ENCODE peak calls at places on chromosomes 7 and 10, in four cellular contexts. S is Jurkat, Clone E6-1; I is epithelial cell of proximal tubule; W is fibroblast of lung. H is an unnamed sample.
A peak's percentile ranks its signal among the peaks of the same experiment; 100 is the strongest.

GRCh38 chr10:18659784-18660561 is 742 bp downstream of the ARL5B start:
- DNase-seq in S (no peak), I (no peak), W (peak; percentile 35), H (peak; percentile 47)

GRCh38 chr10:131654471-131655087 is 246.2 kb upstream of the PPP2R2D start:
- DNase-seq in S (no peak), I (no peak), W (no peak), H (no peak)

GRCh38 chr7:131068604-131069021 is 259.1 kb upstream of the MKLN1 start:
- DNase-seq in S (no peak), I (no peak), W (peak; percentile 45), H (peak; percentile 39)

GRCh38 chr10:61197022-61197421 is 253.0 kb upstream of the RHOBTB1 start:
- DNase-seq in S (no peak), I (no peak), W (peak; percentile 21), H (no peak)

GRCh38 chr10:90222372-90222771 is 521.0 kb downstream of the KIF20B start:
- DNase-seq in S (no peak), I (no peak), W (peak; percentile 97), H (peak; percentile 41)

GRCh38 chr10:103847909-103848468 is 7.4 kb downstream of the SH3PXD2A start:
- DNase-seq in S (peak; percentile 39), I (no peak), W (no peak), H (no peak)

GRCh38 chr10:120428754-120429153 is 28.3 kb upstream of the PLPP4 start:
- DNase-seq in S (no peak), I (no peak), W (no peak), H (no peak)

GRCh38 chr10:78605800-78606350 is 462.9 kb upstream of the ZMIZ1 start:
- DNase-seq in S (peak; percentile 24), I (no peak), W (no peak), H (peak; percentile 9)

GRCh38 chr10:99630439-99630838 is 10.2 kb upstream of the SLC25A28 start:
- DNase-seq in S (no peak), I (peak; percentile 18), W (peak; percentile 64), H (peak; percentile 75)

GRCh38 chr7:45872116-45873034 is 507 bp downstream of the CCDC201 start:
- DNase-seq in S (peak; percentile 1), I (no peak), W (no peak), H (no peak)

GRCh38 chr7:54333952-54334351 is 208.2 kb upstream of the VSTM2A start:
- DNase-seq in S (no peak), I (no peak), W (no peak), H (no peak)

GRCh38 chr10:61733358-61733940 is 70.7 kb downstream of the CABCOCO1 start:
- DNase-seq in S (peak; percentile 73), I (no peak), W (peak; percentile 76), H (peak; percentile 77)

GRCh38 chr10:14123066-14123465 is 207.7 kb downstream of the FRMD4A start:
- DNase-seq in S (no peak), I (no peak), W (peak; percentile 17), H (no peak)

GRCh38 chr10:78336402-78336791 is 302.7 kb downstream of the RPS24 start:
- DNase-seq in S (no peak), I (no peak), W (peak; percentile 87), H (peak; percentile 67)

GRCh38 chr10:117004627-117005453 is at the start of gene SHTN1:
- DNase-seq in S (peak; percentile 45), I (no peak), W (peak; percentile 28), H (peak; percentile 46)

GRCh38 chr10:29949411-29950011 is 109.9 kb downstream of the JCAD start:
- DNase-seq in S (no peak), I (no peak), W (peak; percentile 100), H (peak; percentile 94)

GRCh38 chr7:3897430-3898385 is 596.7 kb downstream of the SDK1 start:
- DNase-seq in S (peak; percentile 42), I (no peak), W (peak; percentile 78), H (peak; percentile 77)

DNA sequence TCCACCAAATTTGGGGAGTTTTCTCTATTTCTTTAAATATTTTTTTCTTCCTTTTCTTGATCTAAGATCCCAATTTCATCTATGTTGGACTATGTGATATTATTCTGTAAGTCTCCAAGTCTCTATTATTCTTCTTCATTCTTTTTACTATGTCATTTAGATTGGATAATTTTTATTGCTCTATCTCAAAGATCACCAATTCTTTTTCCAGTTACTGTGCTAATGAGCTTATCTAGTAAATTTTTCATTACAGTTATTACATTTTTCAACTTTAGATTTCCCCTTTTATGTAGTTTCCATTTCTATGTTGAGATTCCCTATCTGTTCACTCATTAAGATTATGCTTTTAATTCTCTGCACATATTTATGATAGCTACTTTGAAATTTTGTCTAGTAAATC is 131.6 kb upstream of the NAMPT start:
- DNase-seq in S (no peak), I (no peak), W (no peak), H (no peak)
- H3K4me3 ChIP-seq in S (no peak overlapping the region), I (no peak overlapping the region), W (no peak overlapping the region), H (no peak overlapping the region)

DNA sequence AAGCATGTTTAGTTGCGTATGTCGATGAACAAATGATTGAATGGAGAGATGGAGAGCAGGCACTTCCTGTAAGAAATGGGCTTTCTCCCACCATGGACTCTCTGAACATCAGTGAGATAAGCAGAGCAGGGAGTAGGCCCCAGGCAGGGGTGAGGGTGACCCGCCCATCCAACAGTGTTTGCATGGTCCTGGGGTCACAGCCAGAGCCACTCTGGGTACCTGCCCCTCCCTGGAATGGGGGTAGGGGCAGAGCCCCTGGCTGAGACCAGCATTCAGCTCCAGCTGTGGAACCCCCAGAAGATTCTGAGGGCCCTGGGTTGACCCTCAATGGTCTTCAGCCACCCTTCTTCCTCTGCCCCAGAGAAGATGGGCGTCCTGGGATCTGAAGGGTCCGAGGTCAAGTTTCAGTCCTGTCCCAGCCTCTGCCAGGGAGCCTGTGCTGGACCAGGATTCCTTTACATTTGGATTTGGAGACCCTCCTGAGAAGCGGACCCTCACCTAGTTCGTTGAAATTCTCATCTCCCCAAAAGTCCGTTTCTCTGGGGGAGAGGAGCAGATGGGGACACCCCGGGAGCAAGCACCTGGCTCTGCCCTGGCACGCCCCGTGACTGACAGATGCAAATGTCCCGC is 2.4 kb upstream of the FGF8 start:
- DNase-seq in S (no peak), I (no peak), W (no peak), H (no peak)
- H3K4me3 ChIP-seq in S (no peak overlapping the region), I (no peak overlapping the region), W (no peak overlapping the region), H (no peak overlapping the region)

DNA sequence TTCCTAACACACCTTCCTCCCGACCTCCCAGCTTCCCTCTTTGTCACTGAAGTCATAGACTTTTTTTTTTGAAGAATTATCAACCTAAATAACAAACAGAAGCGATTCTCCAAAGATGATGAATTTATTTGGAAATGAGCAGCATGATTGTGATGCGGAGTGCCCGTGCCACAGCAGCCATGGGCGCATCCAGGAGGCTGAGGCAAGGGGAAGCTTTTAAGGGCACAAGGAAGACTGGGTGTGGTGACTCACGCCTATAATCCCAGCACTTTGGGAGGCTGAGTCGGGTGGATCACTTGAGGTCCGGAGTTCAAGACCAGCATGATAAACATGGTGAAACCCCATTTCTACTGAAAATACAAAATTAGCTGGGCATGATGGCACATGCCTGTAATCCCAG is 16.2 kb upstream of the GIMAP8 start:
- DNase-seq in S (no peak), I (no peak), W (no peak), H (no peak)
- H3K4me3 ChIP-seq in S (no peak overlapping the region), I (no peak overlapping the region), W (no peak overlapping the region), H (no peak overlapping the region)

GRCh38 chr7:26291251-26291650 is 411 bp upstream of the SNX10 start:
- DNase-seq in S (no peak), I (no peak), W (no peak), H (no peak)

GRCh38 chr7:26291699-26292538 is at the start of gene SNX10:
- DNase-seq in S (peak; percentile 71), I (no peak), W (no peak), H (no peak)

GRCh38 chr7:26293569-26294308 is 2.1 kb downstream of the SNX10 start:
- DNase-seq in S (peak; percentile 28), I (no peak), W (no peak), H (no peak)

GRCh38 chr7:26295015-26295414 is 3.4 kb downstream of the SNX10 start:
- DNase-seq in S (no peak), I (no peak), W (no peak), H (no peak)

GRCh38 chr7:26292768-26293560 is 1.3 kb downstream of the SNX10 start:
- DNase-seq in S (no peak), I (no peak), W (no peak), H (no peak)
- H3K4me3 ChIP-seq in S (peak overlapping the region; percentile 80), I (peak overlapping the region; percentile 89), W (no peak overlapping the region), H (no peak overlapping the region)

GRCh38 chr10:124649209-124649608 is 95.0 kb downstream of the FAM53B start:
- DNase-seq in S (no peak), I (no peak), W (no peak), H (peak; percentile 79)
- H3K4me3 ChIP-seq in S (no peak overlapping the region), I (no peak overlapping the region), W (no peak overlapping the region), H (no peak overlapping the region)

GRCh38 chr7:94491410-94491809 is 18.2 kb upstream of the CASD1 start:
- DNase-seq in S (no peak), I (no peak), W (no peak), H (no peak)

GRCh38 chr7:94497874-94498670 is 11.5 kb upstream of the CASD1 start:
- DNase-seq in S (no peak), I (no peak), W (no peak), H (no peak)

GRCh38 chr7:94492601-94493000 is 17.0 kb upstream of the CASD1 start:
- DNase-seq in S (no peak), I (no peak), W (no peak), H (no peak)
- H3K4me3 ChIP-seq in S (no peak overlapping the region), I (no peak overlapping the region), W (no peak overlapping the region), H (no peak overlapping the region)

H was measured in fibroblast of pulmonary artery.